ENCODE peak calls at places on chromosome 5, in five cellular contexts. C is heart right ventricle, S is PC-9, V is left ventricle myocardium inferior, X is body of pancreas. M is an unnamed sample. For H3K9me3, the result is how much of the 10 kb centered on the place peaks cover.

GRCh38 chr5:172666251-172666650 is 25.2 kb downstream of the NEURL1B start:
- DNase-seq in C (no peak), S (peak), V (no peak), X (peak), M (no peak)

GRCh38 chr5:91212336-91213092 is 170.6 kb downstream of the ARRDC3 start:
- DNase-seq in C (no peak), S (no peak), V (no peak), X (no peak), M (no peak)

GRCh38 chr5:142446131-142446959 is 121.5 kb upstream of the SPRY4 start:
- DNase-seq in C (no peak), S (peak), V (no peak), X (no peak), M (no peak)

GRCh38 chr5:59506285-59506877 is 387.1 kb downstream of the PDE4D start:
- DNase-seq in C (no peak), S (no peak), V (no peak), X (no peak), M (no peak)

GRCh38 chr5:168746893-168747640 is 167.9 kb upstream of the PANK3 start:
- DNase-seq in C (no peak), S (no peak), V (no peak), X (no peak), M (no peak)

GRCh38 chr5:176725521-176725920 is 78.2 kb downstream of the TSPAN17 start:
- DNase-seq in C (no peak), S (no peak), V (no peak), X (peak), M (no peak)

GRCh38 chr5:11815916-11816315 is 88.3 kb downstream of the CTNND2 start:
- DNase-seq in C (no peak), S (no peak), V (no peak), X (no peak), M (no peak)

GRCh38 chr5:89686081-89686765 is 723.3 kb downstream of the CETN3 start:
- DNase-seq in C (no peak), S (no peak), V (no peak), X (no peak), M (no peak)

GRCh38 chr5:180090098-180090768 is 18.7 kb upstream of the RNF130 start:
- DNase-seq in C (peak), S (peak), V (peak), X (peak), M (peak)

GRCh38 chr5:119315516-119315949 is 40.3 kb upstream of the TNFAIP8 start:
- DNase-seq in C (no peak), S (no peak), V (no peak), X (peak), M (no peak)

GRCh38 chr5:100430268-100430900 is 104.8 kb upstream of the FAM174A start:
- DNase-seq in C (peak), S (peak), V (peak), X (peak), M (peak)

GRCh38 chr5:109898547-109899544 is 209.1 kb downstream of the MAN2A1 start:
- DNase-seq in C (no peak), S (no peak), V (no peak), X (no peak), M (no peak)

GRCh38 chr5:169415948-169416347 is 115.0 kb upstream of the SLIT3 start:
- DNase-seq in C (no peak), S (no peak), V (no peak), X (peak), M (no peak)

GRCh38 chr5:81778642-81779041 is 27.7 kb upstream of the SSBP2 start:
- DNase-seq in C (no peak), S (no peak), V (no peak), X (peak), M (no peak)

GRCh38 chr5:32563614-32564013 is 21.7 kb upstream of the SUB1 start:
- DNase-seq in C (no peak), S (no peak), V (no peak), X (no peak), M (no peak)

GRCh38 chr5:88660947-88661869 is 221.8 kb downstream of the MEF2C start:
- DNase-seq in C (no peak), S (peak), V (no peak), X (peak), M (peak)

GRCh38 chr5:72709341-72709740 is 107.1 kb upstream of the TNPO1 start:
- DNase-seq in C (no peak), S (no peak), V (no peak), X (no peak), M (no peak)

GRCh38 chr5:178711572-178711971 is 18.9 kb downstream of the ZNF354A start:
- DNase-seq in C (no peak), S (no peak), V (no peak), X (no peak), M (no peak)
- H3K9me3 ChIP-seq in C (half or more), S (half or more), V (half or more), X (under half), M (half or more)

DNA sequence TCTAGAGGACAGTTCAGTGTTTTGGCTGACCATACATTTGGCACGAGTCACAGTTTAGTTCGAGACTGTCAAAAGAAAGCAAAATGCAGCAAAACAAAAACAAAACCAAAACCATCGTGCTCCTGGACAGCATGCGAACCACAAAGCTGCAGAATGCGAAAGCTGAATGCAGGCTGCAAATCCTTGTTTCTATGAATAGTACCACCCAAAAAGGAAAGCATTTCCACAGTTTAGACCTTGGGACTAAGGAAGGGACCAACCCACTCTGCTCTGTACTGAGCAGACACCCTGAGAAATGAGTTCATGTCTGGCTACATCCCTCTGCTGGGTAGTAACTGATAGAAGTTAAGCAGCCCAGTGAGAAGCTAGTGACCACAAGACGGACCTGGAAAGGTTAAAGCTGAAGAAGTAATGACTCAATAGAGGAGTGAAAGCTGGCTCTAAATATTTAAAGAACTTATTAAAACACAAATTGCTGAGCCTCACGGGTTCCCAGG is 3.9 kb downstream of the GCNT4 start:
- DNase-seq in C (no peak), S (no peak), V (no peak), X (no peak), M (no peak)
- H3K4me3 ChIP-seq in C (no peak), S (no peak), V (no peak), X (no peak), M (peak)

DNA sequence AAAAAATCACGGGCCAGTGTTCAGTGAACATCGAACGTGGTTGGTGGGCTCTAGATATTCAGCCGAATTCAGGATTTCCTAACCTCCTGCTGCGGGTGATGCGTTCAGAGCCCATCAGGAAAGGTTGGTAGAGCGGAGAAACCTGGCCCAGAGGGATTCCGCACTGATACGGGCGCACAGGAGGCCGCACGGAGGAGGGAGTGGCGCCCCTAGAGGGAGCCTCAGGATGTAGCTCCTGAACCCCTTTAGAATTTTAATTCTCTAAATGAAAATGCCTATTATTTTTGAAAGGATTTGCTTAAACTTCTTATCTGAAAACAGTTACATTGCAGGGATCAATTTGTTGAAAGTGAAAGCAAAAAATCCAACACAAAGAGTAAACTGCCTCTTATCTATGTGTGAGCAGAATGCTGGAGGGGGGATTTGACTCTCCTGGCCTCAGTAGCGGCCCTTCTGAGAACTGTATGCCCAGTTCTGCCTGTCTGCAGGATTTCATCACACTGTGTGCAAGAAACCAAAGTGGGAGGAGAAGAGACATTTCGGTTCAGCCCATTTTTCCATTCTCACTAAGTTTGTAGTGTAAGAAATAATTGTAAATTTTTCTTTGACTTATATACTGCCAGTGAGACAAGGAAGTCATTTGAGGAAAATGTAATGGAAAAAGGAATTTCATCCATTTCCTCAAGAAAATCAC is 75.9 kb downstream of the TENT4A start:
- DNase-seq in C (no peak), S (no peak), V (no peak), X (no peak), M (no peak)
- TF ChIP-seq CTCF in C (no peak), S (no peak), V (no peak), X (no peak), M (no peak)

GRCh38 chr5:153084476-153084875 is 406.0 kb upstream of the GRIA1 start:
- DNase-seq in C (no peak), S (no peak), V (no peak), X (no peak), M (no peak)

GRCh38 chr5:153079396-153079795 is 411.1 kb upstream of the GRIA1 start:
- DNase-seq in C (no peak), S (no peak), V (no peak), X (no peak), M (no peak)

DNA sequence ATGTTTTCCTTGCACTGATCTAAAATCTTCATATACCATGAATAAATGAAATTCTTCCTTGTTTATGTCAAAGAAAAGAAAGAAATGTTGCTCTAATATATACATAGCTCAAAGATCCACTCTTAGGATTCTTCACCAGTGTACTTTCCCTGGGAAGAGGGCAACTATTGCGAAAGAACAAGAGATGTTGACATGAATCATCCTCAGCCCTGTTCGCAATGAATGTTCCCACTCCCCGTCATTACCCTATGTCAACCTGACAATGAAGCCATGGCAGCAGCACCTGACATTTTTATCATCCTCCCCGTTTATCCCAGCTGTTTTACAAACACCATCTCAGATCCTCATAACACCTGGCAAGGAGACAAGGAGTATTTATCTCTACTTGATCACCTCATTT is 409.1 kb upstream of the GRIA1 start:
- DNase-seq in C (no peak), S (no peak), V (no peak), X (no peak), M (no peak)
- H3K9me3 ChIP-seq in C (under half), S (under half), V (under half), X (under half), M (under half)

DNA sequence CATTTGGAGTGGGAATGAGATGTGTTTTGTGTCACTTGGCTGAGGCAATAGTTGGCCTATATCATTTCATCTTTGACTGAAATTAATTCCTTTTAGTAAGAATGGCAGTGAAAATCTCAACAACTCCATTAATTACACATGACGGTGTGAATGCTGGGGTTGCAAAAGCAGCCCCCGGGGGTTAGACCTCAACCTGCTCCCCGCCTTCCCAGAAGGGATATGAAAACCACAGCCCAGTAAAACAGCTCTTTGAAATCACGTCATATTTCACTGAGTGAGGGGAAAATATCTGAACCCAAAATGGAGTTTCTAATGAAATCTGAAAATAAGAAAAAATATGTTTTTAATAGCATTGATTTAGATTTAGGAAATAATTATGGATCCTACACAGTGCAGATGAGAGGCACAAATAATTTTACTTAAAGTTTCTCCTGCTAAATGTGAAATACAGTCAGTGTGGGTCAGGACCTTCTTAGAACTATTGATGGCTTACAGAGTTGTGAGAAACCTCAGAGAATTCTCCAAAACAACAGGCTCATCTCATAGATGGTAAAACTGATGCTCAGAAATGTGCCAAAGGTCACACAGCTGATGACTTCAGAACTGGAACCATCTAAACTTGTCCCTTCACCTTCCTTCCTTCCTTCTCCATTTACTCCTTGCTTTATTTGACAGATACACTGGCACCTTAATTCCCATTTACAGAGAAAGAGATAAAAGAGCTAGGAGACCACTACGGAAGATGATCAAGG is 96.5 kb downstream of the SPOCK1 start:
- DNase-seq in C (no peak), S (no peak), V (no peak), X (no peak), M (no peak)
- H3K4me3 ChIP-seq in C (no peak), S (no peak), V (no peak), X (no peak), M (no peak)

GRCh38 chr5:98096155-98096554 is 677.3 kb upstream of the RGMB start:
- DNase-seq in C (no peak), S (no peak), V (no peak), X (no peak), M (no peak)
- TF ChIP-seq CTCF in C (no peak), S (no peak), V (no peak), X (no peak), M (no peak)

GRCh38 chr5:95669540-95669939 is 13.3 kb downstream of the SPATA9 start:
- DNase-seq in C (peak), S (no peak), V (peak), X (peak), M (peak)
- H3K9me3 ChIP-seq in C (under half), S (under half), V (under half), X (under half), M (under half)

GRCh38 chr5:76620166-76620565 is 3.0 kb downstream of the F2RL2 start:
- DNase-seq in C (no peak), S (no peak), V (no peak), X (no peak), M (no peak)

GRCh38 chr5:76617675-76618074 is 5.5 kb downstream of the F2RL2 start:
- DNase-seq in C (no peak), S (no peak), V (no peak), X (no peak), M (no peak)

GRCh38 chr5:76622973-76623596 is at the start of gene F2RL2:
- DNase-seq in C (no peak), S (peak), V (no peak), X (no peak), M (no peak)

GRCh38 chr5:76625087-76625860 is 2.1 kb upstream of the F2RL2 start:
- DNase-seq in C (no peak), S (no peak), V (no peak), X (no peak), M (no peak)

GRCh38 chr5:76622076-76622475 is 1.1 kb downstream of the F2RL2 start:
- DNase-seq in C (no peak), S (no peak), V (no peak), X (no peak), M (no peak)
- H3K4me3 ChIP-seq in C (no peak), S (no peak), V (no peak), X (no peak), M (no peak)

M was measured in psoas muscle.